ENCODE peak calls at places on chromosomes 16 and 17, in four cellular contexts. R, M, X and E are unnamed samples.

GRCh38 chr16:56366945-56367344 is 58.4 kb downstream of the AMFR start:
- DNase-seq in R (no peak), M (no peak), X (no peak), E (no peak)

GRCh38 chr17:47708864-47709541 is 15.0 kb downstream of the TBKBP1 start:
- DNase-seq in R (peak; percentile 31), M (no peak), X (peak; percentile 48), E (no peak)

GRCh38 chr16:67800252-67801046 is 5.9 kb downstream of the RANBP10 start:
- DNase-seq in R (no peak), M (no peak), X (no peak), E (no peak)

GRCh38 chr17:50212121-50212843 is 10.9 kb upstream of the COL1A1 start:
- DNase-seq in R (peak; percentile 95), M (no peak), X (peak; percentile 85), E (no peak)

GRCh38 chr17:80503031-80503430 is 26.6 kb upstream of the NPTX1 start:
- DNase-seq in R (no peak), M (no peak), X (no peak), E (no peak)

GRCh38 chr16:53773150-53773846 is 69.3 kb downstream of the FTO start:
- DNase-seq in R (peak; percentile 79), M (peak; percentile 51), X (peak; percentile 80), E (no peak)

GRCh38 chr16:47612711-47613110 is 151.6 kb downstream of the PHKB start:
- DNase-seq in R (peak; percentile 26), M (no peak), X (peak; percentile 51), E (no peak)

GRCh38 chr16:24381470-24382118 is 125.5 kb downstream of the CACNG3 start:
- DNase-seq in R (no peak), M (no peak), X (no peak), E (no peak)

GRCh38 chr16:79628501-79628975 is 28.0 kb upstream of the MAF start:
- DNase-seq in R (peak; percentile 19), M (no peak), X (peak; percentile 78), E (no peak)

GRCh38 chr16:29900888-29901606 is 759 bp downstream of the ASPHD1 start:
- DNase-seq in R (no peak), M (no peak), X (no peak), E (no peak)

GRCh38 chr16:27363246-27363632 is 38.7 kb upstream of the IL21R start:
- DNase-seq in R (no peak), M (no peak), X (no peak), E (no peak)

GRCh38 chr17:46192484-46193245 is 564 bp downstream of the KANSL1 start:
- DNase-seq in R (peak; percentile 54), M (peak; percentile 89), X (peak; percentile 82), E (peak; percentile 49)

GRCh38 chr17:82103588-82104451 is 5.8 kb upstream of the FASN start:
- DNase-seq in R (no peak), M (no peak), X (peak; percentile 29), E (no peak)

GRCh38 chr16:86059253-86060171 is 160.6 kb downstream of the IRF8 start:
- DNase-seq in R (peak; percentile 11), M (no peak), X (peak; percentile 47), E (no peak)

GRCh38 chr17:76268991-76269981 is 4.1 kb downstream of the UBALD2 start:
- DNase-seq in R (no peak), M (no peak), X (no peak), E (no peak)

GRCh38 chr17:27609606-27610303 is 21.2 kb upstream of the LGALS9 start:
- DNase-seq in R (peak; percentile 27), M (peak; percentile 46), X (peak; percentile 31), E (no peak)

GRCh38 chr17:41660221-41660711 is 28.4 kb upstream of the EIF1 start:
- DNase-seq in R (no peak), M (no peak), X (no peak), E (no peak)

GRCh38 chr16:51053805-51054204 is 97.3 kb downstream of the SALL1 start:
- DNase-seq in R (no peak), M (no peak), X (no peak), E (no peak)

GRCh38 chr17:5557485-5557884 is 26.8 kb downstream of the NLRP1 start:
- DNase-seq in R (peak; percentile 84), M (no peak), X (peak; percentile 51), E (no peak)

GRCh38 chr17:61139219-61139618 is 260.4 kb upstream of the TBX2 start:
- DNase-seq in R (peak; percentile 88), M (no peak), X (peak; percentile 83), E (peak; percentile 36)

GRCh38 chr16:3074860-3075545 is 9.6 kb downstream of the IL32 start:
- DNase-seq in R (no peak), M (no peak), X (no peak), E (peak; percentile 72)

GRCh38 chr16:68319185-68319908 is 8.5 kb downstream of the PRMT7 start:
- DNase-seq in R (peak; percentile 7), M (no peak), X (no peak), E (no peak)

GRCh38 chr16:54335230-54335629 is 48.6 kb upstream of the IRX3 start:
- DNase-seq in R (no peak), M (no peak), X (no peak), E (no peak)

GRCh38 chr17:39927928-39928867 is 666 bp downstream of the LRRC3C start:
- DNase-seq in R (no peak), M (peak; percentile 42), X (no peak), E (no peak)

GRCh38 chr17:75764711-75765421 is at the start of gene GALK1:
- DNase-seq in R (peak; percentile 55), M (peak; percentile 81), X (peak; percentile 62), E (peak; percentile 53)

GRCh38 chr17:80432350-80432955 is 17.5 kb downstream of the ENDOV start:
- DNase-seq in R (no peak), M (no peak), X (no peak), E (no peak)

GRCh38 chr16:49012961-49013726 is 268.5 kb downstream of the CBLN1 start:
- DNase-seq in R (no peak), M (no peak), X (no peak), E (no peak)

GRCh38 chr16:48537909-48538745 is 71.9 kb downstream of the N4BP1 start:
- DNase-seq in R (no peak), M (no peak), X (peak; percentile 73), E (no peak)

GRCh38 chr16:13390093-13390985 is 488.9 kb downstream of the SHISA9 start:
- DNase-seq in R (no peak), M (no peak), X (no peak), E (no peak)

GRCh38 chr17:56292010-56292409 is 138.7 kb downstream of the ANKFN1 start:
- DNase-seq in R (peak; percentile 77), M (no peak), X (peak; percentile 56), E (no peak)

GRCh38 chr17:69286257-69286656 is 40.7 kb downstream of the ABCA5 start:
- DNase-seq in R (no peak), M (no peak), X (no peak), E (no peak)

GRCh38 chr16:12078405-12079245 is 102.1 kb downstream of the SNX29 start:
- DNase-seq in R (no peak), M (no peak), X (no peak), E (no peak)

GRCh38 chr17:18257268-18257681 is 1.3 kb downstream of the FLII start:
- DNase-seq in R (no peak), M (no peak), X (no peak), E (no peak)

GRCh38 chr17:30278032-30278431 is 13.7 kb downstream of the BLMH start:
- DNase-seq in R (peak; percentile 69), M (peak; percentile 31), X (peak; percentile 50), E (no peak)

GRCh38 chr17:29291163-29291752 is 2.7 kb downstream of the NUFIP2 start:
- DNase-seq in R (peak; percentile 77), M (peak; percentile 51), X (peak; percentile 83), E (no peak)

GRCh38 chr17:72657467-72658317 is 434.8 kb downstream of the SLC39A11 start:
- DNase-seq in R (peak; percentile 41), M (peak; percentile 35), X (no peak), E (no peak)

GRCh38 chr16:57186630-57187507 is 740 bp downstream of the RSPRY1 start:
- DNase-seq in R (no peak), M (peak; percentile 35), X (peak; percentile 32), E (no peak)

GRCh38 chr17:49862781-49863331 is 15.0 kb upstream of the TAC4 start:
- DNase-seq in R (no peak), M (no peak), X (no peak), E (no peak)

GRCh38 chr16:1020591-1020990 is 39.0 kb downstream of the SOX8 start:
- DNase-seq in R (no peak), M (no peak), X (no peak), E (no peak)

DNA sequence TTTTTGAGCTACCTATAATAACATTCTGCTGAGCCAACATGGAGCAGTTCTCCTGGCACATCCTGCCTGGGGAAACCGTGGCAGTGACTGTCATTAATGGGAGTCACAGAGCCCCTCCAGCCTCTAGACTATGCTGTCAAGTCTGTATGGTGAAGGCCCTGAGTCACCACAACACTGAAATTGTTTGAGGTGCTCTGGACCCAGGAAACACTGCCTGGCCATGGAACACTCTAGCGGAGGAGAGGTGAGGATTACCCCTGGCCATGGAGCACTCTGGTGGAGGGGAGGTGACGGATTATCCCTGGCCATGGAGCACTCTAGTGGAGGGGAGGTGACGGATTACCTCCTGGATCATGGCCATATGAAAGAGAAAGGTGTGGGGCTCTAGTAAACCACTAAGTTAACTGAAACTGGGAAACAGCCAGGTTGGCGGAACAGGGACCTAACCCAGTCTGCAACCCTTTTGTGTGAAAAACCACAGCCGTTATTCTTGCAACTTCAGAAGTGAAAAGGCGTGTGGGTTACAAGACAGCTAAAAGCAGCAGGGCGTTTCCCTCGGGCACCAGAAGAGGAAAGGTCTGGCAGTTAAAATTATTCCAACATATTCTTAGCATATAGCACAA is 156.7 kb downstream of the KCNJ12 start:
- DNase-seq in R (no peak), M (no peak), X (no peak), E (no peak)
- H3K9me3 ChIP-seq in R (no peaks in the 10 kb centered on the region), M (peaks cover 13% of the 10 kb centered on the region), X (no peaks in the 10 kb centered on the region), E (no peaks in the 10 kb centered on the region)

GRCh38 chr16:20673882-20674683 is 23.4 kb downstream of the ACSM1 start:
- DNase-seq in R (no peak), M (no peak), X (no peak), E (no peak)
- H3K27ac ChIP-seq in R (no peak overlapping the region), M (no peak overlapping the region), X (no peak overlapping the region), E (no peak overlapping the region)

GRCh38 chr17:78101542-78101941 is 27.0 kb downstream of the TMC6 start:
- DNase-seq in R (no peak), M (no peak), X (no peak), E (no peak)
- H3K9me3 ChIP-seq in R (no peaks in the 10 kb centered on the region), M (peaks cover 3% of the 10 kb centered on the region), X (no peaks in the 10 kb centered on the region), E (no peaks in the 10 kb centered on the region)

GRCh38 chr17:3984719-3985444 is 20.6 kb upstream of the ATP2A3 start:
- DNase-seq in R (no peak), M (no peak), X (no peak), E (no peak)

GRCh38 chr17:3986270-3986938 is 22.2 kb upstream of the ATP2A3 start:
- DNase-seq in R (no peak), M (no peak), X (no peak), E (no peak)

GRCh38 chr17:3983945-3984484 is 19.8 kb upstream of the ATP2A3 start:
- DNase-seq in R (peak; percentile 55), M (no peak), X (peak; percentile 20), E (no peak)

GRCh38 chr17:3986939-3987335 is 22.7 kb upstream of the ATP2A3 start:
- DNase-seq in R (no peak), M (no peak), X (no peak), E (no peak)

DNA sequence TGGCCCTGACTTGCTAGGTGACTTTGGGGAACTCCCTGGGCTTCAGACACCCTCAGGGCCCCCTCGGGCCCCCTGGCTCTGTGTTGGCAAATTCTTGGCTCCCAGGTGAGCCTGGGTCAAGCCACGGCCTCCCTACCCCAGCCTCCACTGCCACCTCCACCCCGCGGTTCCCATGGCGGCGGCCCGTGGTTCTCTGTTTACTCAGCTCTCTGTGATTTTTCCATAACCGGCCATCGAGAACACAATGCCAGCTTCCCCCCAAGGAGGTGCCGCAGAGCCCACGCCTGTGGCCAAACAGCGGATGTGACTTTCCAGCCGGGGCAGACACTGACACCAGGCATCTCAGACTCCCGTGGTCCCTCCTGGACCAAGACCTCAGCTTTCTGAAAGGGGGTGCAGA is 21.6 kb upstream of the ATP2A3 start:
- DNase-seq in R (no peak), M (no peak), X (no peak), E (no peak)
- H3K27ac ChIP-seq in R (no peak overlapping the region), M (no peak overlapping the region), X (no peak overlapping the region), E (no peak overlapping the region)